ENCODE peak calls at places on chromosomes 6 and 20, in eight cellular contexts. K, N, V, T, D, L, P and W are unnamed samples.

GRCh38 chr6:73691512-73691911 is 4.5 kb upstream of the CD109 start:
- DNase-seq in K (no peak), N (no peak), V (no peak), T (no peak), D (no peak), L (no peak), P (no peak), W (no peak)

GRCh38 chr6:72031471-72031870 is 145.1 kb downstream of the RIMS1 start:
- DNase-seq in K (no peak), N (no peak), V (no peak), T (no peak), D (no peak), L (no peak), P (no peak), W (no peak)

GRCh38 chr20:53083411-53083810 is 111.3 kb downstream of the TSHZ2 start:
- DNase-seq in K (no peak), N (no peak), V (no peak), T (no peak), D (no peak), L (no peak), P (no peak), W (no peak)

GRCh38 chr6:21538186-21538798 is 55.3 kb upstream of the SOX4 start:
- DNase-seq in K (no peak), N (no peak), V (no peak), T (no peak), D (no peak), L (peak; percentile 21), P (no peak), W (no peak)

GRCh38 chr6:63923139-63923739 is 287.6 kb downstream of the PHF3 start:
- DNase-seq in K (no peak), N (no peak), V (peak; percentile 7), T (peak; percentile 17), D (no peak), L (peak; percentile 63), P (no peak), W (no peak)

GRCh38 chr20:46237221-46237620 is 71.1 kb downstream of the CDH22 start:
- DNase-seq in K (no peak), N (no peak), V (no peak), T (no peak), D (no peak), L (no peak), P (no peak), W (no peak)

GRCh38 chr6:166998256-166999144 is 697 bp upstream of the CEP43 start:
- DNase-seq in K (peak; percentile 27), N (no peak), V (no peak), T (peak; percentile 16), D (peak; percentile 22), L (no peak), P (no peak), W (peak; percentile 49)

GRCh38 chr6:71602385-71602949 is 283.9 kb upstream of the RIMS1 start:
- DNase-seq in K (no peak), N (no peak), V (no peak), T (no peak), D (no peak), L (peak; percentile 3), P (no peak), W (no peak)

GRCh38 chr20:53678990-53679596 is 85.5 kb upstream of the ZNF217 start:
- DNase-seq in K (no peak), N (no peak), V (no peak), T (no peak), D (no peak), L (peak; percentile 51), P (no peak), W (no peak)

GRCh38 chr20:41342474-41343464 is 2.1 kb downstream of the LPIN3 start:
- DNase-seq in K (no peak), N (no peak), V (no peak), T (no peak), D (no peak), L (no peak), P (no peak), W (no peak)

GRCh38 chr6:119234457-119234856 is 115.1 kb downstream of the MAN1A1 start:
- DNase-seq in K (no peak), N (no peak), V (no peak), T (no peak), D (no peak), L (no peak), P (no peak), W (no peak)

DNA sequence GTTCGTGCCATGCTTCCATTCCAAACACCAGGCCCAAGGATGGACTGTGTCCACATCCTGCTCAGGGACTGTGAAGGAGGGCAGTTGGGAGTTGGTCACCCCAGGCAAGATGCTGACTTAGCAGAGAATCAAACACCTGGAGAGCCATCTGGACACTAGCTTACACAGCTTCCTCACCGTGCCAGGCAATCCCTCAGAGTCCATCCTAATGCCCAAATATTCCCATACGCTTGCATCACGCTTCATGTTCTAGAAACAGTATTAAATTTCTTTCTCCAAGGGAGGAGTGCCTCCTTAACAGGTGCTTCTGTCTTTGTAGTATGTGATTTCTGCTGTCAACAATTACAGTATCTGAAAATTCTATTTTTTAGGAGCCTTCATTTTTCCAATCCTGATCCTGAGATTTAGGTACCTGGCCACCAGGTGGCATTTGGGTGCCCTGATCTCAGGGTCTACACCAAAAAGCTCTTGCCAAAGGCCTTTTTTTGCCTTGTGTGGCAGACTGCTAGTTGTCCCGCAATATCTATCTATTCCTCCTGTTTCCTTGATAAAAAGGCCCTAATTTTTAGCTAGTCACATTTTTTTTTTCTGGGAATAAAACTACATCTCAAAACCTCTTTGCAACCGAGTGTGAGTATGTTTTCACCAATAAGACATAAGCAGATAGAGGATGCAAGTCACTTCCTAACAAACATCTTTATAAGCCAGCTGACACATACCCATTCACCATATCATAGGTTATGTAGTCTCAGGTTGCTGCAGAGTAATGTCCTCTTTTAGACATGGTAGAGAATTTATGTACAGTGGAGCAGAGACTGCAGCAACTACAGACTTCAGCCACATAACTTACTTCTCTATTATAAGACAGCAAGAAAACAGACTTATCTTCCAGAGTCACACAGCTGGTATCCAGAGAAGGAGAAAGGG is 85.0 kb downstream of the PREP start:
- DNase-seq in K (no peak), N (no peak), V (no peak), T (peak; percentile 2), D (no peak), L (no peak), P (no peak), W (no peak)
- TF ChIP-seq CTCF in K (peak; percentile 42), N (peak; percentile 16), V (peak; percentile 43), T (peak; percentile 25), D (peak; percentile 50), L (peak; percentile 23), P (no peak), W (peak; percentile 18)

DNA sequence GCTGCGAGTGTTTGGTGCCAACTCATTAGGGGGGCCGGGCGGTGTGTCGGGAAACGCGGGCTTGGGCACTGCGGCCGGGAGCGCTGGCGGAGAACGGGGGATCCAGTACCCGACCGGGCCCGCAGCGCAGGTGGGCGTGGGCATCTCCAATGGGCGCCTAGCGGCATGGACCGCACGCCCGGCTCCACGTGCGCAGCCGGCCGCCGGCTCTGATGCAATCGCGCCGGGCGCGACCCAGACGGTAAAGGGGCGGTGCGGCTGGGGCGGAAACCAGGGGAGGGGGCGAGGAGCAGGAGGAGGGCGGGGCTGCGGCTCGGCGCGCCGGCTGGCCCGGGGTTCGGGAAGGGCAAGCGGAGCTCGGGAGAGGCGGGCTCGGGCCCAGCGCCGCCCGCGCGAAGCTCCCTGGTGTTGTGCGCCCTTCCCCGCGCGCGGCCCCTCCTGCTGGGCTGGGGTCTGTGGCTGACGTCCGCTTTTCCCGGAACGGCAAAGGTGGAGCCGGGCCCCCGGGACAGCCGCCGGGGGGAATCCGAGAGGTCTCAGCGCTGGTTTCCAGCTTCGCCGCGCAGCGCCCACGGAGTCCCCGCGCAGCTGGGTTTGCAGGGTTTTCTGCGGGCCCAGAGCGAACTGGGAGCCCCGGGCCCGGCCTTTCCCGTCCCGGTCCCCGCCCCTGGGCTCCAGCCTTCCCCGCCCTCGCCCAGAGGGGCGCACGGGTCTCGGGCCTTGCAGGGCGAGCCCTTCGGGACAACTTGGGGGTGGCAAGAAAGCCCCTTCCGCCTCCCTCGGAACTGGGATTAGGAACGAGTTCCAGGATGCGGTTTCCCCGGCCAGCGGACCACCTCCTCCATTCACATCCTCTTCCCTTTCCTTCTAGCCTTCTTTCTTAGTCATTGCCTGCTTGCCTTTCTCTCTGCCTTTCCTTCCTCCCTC is 908 bp downstream of the MTHFD1L start:
- DNase-seq in K (peak; percentile 70), N (peak; percentile 68), V (peak; percentile 64), T (peak; percentile 95), D (peak; percentile 85), L (peak; percentile 97), P (peak; percentile 71), W (peak; percentile 56)
- TF ChIP-seq CTCF in K (no peak), N (no peak), V (no peak), T (no peak), D (no peak), L (no peak), P (no peak), W (no peak)

DNA sequence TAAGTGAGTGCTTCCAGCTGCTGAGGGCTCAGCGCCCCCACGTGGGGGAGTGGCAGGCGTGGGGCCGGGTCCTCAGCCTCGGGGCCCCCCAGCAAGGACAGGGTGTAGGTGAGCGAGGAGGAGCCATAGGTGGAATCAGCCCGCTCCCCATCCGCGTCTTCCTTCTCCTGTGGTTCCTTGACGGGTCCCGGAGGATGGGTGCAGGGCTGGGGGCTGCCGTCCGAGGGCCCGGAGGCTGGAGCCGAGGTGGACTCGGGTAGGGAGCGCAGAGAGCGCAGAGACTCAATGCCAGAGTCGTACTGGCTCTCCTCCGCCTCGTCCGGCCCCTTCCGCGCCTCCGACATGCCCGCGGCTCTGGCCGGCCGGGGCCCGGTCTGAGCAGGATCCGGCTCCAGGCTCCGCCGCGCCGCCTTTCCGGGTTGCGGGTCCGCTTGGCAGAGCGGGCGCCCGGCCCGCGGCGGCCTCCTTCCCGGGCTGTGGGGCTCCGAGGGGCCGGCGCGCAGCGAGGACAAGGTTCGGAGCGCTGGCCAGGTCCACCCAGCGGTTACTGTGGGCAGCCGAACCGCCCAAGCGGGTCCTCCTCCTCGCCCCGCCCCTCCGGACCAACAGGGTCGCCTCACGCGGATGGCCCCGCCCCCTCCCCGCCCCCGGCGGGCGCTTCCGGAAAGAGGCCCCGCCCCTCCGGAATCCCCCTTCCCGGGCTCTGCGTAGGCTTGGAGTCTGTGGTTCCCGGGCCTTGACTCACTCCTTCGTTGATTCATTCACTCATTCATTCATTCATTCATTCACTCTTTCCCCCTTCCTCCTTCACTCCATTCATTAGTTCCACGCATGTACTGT is at the start of gene NFKBIE:
- DNase-seq in K (peak; percentile 97), N (peak; percentile 95), V (peak; percentile 80), T (peak; percentile 92), D (peak; percentile 94), L (peak; percentile 94), P (peak; percentile 87), W (peak; percentile 96)
- TF ChIP-seq CTCF in K (peak; percentile 19), N (peak; percentile 66), V (peak; percentile 19), T (peak; percentile 46), D (peak; percentile 44), L (peak; percentile 36), P (peak; percentile 67), W (peak; percentile 26)

GRCh38 chr6:131792091-131792496 is 15.7 kb upstream of the ENPP1 start:
- DNase-seq in K (no peak), N (no peak), V (no peak), T (no peak), D (no peak), L (no peak), P (no peak), W (no peak)

GRCh38 chr6:131784561-131784960 is 23.3 kb upstream of the ENPP1 start:
- DNase-seq in K (no peak), N (no peak), V (no peak), T (no peak), D (no peak), L (no peak), P (no peak), W (no peak)

GRCh38 chr6:131789219-131789618 is 18.6 kb upstream of the ENPP1 start:
- DNase-seq in K (no peak), N (no peak), V (no peak), T (no peak), D (no peak), L (no peak), P (no peak), W (no peak)

GRCh38 chr6:131787079-131787478 is 20.7 kb upstream of the ENPP1 start:
- DNase-seq in K (no peak), N (no peak), V (no peak), T (no peak), D (no peak), L (no peak), P (no peak), W (no peak)

GRCh38 chr6:131787955-131788712 is 19.7 kb upstream of the ENPP1 start:
- DNase-seq in K (no peak), N (no peak), V (no peak), T (no peak), D (no peak), L (no peak), P (no peak), W (no peak)
- TF ChIP-seq CTCF in K (no peak), N (no peak), V (no peak), T (no peak), D (no peak), L (no peak), P (no peak), W (no peak)